ENCODE peak calls at places on chromosomes 4 and X, in four cellular contexts. P is IMR-90, S is HepG2, X is K562. Y is an unnamed sample.

GRCh38 chrX:51779306-51779705 is 36.1 kb downstream of the GSPT2 start:
- DNase-seq in P (no peak), S (no peak), X (no peak), Y (no peak)

GRCh38 chrX:150913511-150913910 is 15.0 kb upstream of the CD99L2 start:
- DNase-seq in P (peak), S (no peak), X (no peak), Y (no peak)

GRCh38 chr4:2939383-2940243 is 23.6 kb downstream of the NOP14 start:
- DNase-seq in P (no peak), S (no peak), X (no peak), Y (no peak)

GRCh38 chr4:13309751-13310150 is 174.4 kb downstream of the RAB28 start:
- DNase-seq in P (no peak), S (no peak), X (no peak), Y (no peak)

GRCh38 chr4:155179216-155179615 is 29.2 kb upstream of the NPY2R start:
- DNase-seq in P (no peak), S (no peak), X (no peak), Y (no peak)

GRCh38 chrX:16869393-16870094 is 618 bp downstream of the RBBP7 start:
- DNase-seq in P (peak), S (no peak), X (peak), Y (peak)

GRCh38 chr4:97404876-97405523 is 738.3 kb downstream of the STPG2 start:
- DNase-seq in P (no peak), S (no peak), X (no peak), Y (peak)

GRCh38 chr4:171646984-171647383 is 166.2 kb upstream of the GALNTL6 start:
- DNase-seq in P (no peak), S (no peak), X (no peak), Y (no peak)

GRCh38 chr4:21749936-21750335 is 198.6 kb downstream of the KCNIP4 start:
- DNase-seq in P (no peak), S (no peak), X (no peak), Y (no peak)

GRCh38 chrX:136115909-136116297 is 31.4 kb upstream of the FHL1 start:
- DNase-seq in P (no peak), S (no peak), X (no peak), Y (no peak)

GRCh38 chr4:31349907-31350306 is 629.7 kb downstream of the PCDH7 start:
- DNase-seq in P (no peak), S (no peak), X (peak), Y (no peak)

GRCh38 chrX:30302957-30303356 is 6.2 kb downstream of the NR0B1 start:
- DNase-seq in P (no peak), S (no peak), X (no peak), Y (peak)

GRCh38 chr4:113080050-113080449 is 30.6 kb downstream of the ANK2 start:
- DNase-seq in P (peak), S (peak), X (no peak), Y (peak)

GRCh38 chr4:140893939-140894338 is 137.8 kb upstream of the TBC1D9 start:
- DNase-seq in P (peak), S (no peak), X (no peak), Y (no peak)

GRCh38 chr4:151297170-151297569 is 20.2 kb downstream of the PRSS48 start:
- DNase-seq in P (no peak), S (no peak), X (no peak), Y (no peak)

GRCh38 chr4:143405197-143405730 is 68.6 kb downstream of the GAB1 start:
- DNase-seq in P (no peak), S (no peak), X (no peak), Y (no peak)

GRCh38 chr4:11301075-11301660 is 127.5 kb downstream of the HS3ST1 start:
- DNase-seq in P (no peak), S (no peak), X (no peak), Y (peak)

GRCh38 chr4:88211473-88212252 is 53.2 kb upstream of the ABCG2 start:
- DNase-seq in P (peak), S (peak), X (peak), Y (peak)

GRCh38 chr4:99186029-99186428 is 33.0 kb downstream of the ADH6 start:
- DNase-seq in P (no peak), S (no peak), X (no peak), Y (no peak)

GRCh38 chr4:128869801-128870509 is 60.5 kb downstream of the JADE1 start:
- DNase-seq in P (peak), S (no peak), X (no peak), Y (no peak)

GRCh38 chr4:174475528-174475927 is 46.8 kb downstream of the HPGD start:
- DNase-seq in P (no peak), S (no peak), X (no peak), Y (no peak)

GRCh38 chrX:119272882-119273806 is 37.1 kb downstream of the PGRMC1 start:
- DNase-seq in P (peak), S (no peak), X (no peak), Y (no peak)

GRCh38 chr4:16516796-16517413 is 290.6 kb upstream of the TAPT1 start:
- DNase-seq in P (peak), S (no peak), X (no peak), Y (no peak)

GRCh38 chrX:129649268-129650182 is 5.2 kb downstream of the APLN start:
- DNase-seq in P (peak), S (no peak), X (no peak), Y (no peak)

GRCh38 chrX:30693999-30694650 is 40.9 kb downstream of the GK start:
- DNase-seq in P (no peak), S (peak), X (no peak), Y (no peak)

GRCh38 chr4:75432683-75433082 is 81.5 kb downstream of the RCHY1 start:
- DNase-seq in P (peak), S (peak), X (no peak), Y (peak)

GRCh38 chr4:142719854-142720541 is 126.1 kb downstream of the INPP4B start:
- DNase-seq in P (peak), S (no peak), X (no peak), Y (peak)

GRCh38 chr4:155805016-155805415 is 46.2 kb downstream of the GUCY1B1 start:
- DNase-seq in P (peak), S (no peak), X (no peak), Y (no peak)

DNA sequence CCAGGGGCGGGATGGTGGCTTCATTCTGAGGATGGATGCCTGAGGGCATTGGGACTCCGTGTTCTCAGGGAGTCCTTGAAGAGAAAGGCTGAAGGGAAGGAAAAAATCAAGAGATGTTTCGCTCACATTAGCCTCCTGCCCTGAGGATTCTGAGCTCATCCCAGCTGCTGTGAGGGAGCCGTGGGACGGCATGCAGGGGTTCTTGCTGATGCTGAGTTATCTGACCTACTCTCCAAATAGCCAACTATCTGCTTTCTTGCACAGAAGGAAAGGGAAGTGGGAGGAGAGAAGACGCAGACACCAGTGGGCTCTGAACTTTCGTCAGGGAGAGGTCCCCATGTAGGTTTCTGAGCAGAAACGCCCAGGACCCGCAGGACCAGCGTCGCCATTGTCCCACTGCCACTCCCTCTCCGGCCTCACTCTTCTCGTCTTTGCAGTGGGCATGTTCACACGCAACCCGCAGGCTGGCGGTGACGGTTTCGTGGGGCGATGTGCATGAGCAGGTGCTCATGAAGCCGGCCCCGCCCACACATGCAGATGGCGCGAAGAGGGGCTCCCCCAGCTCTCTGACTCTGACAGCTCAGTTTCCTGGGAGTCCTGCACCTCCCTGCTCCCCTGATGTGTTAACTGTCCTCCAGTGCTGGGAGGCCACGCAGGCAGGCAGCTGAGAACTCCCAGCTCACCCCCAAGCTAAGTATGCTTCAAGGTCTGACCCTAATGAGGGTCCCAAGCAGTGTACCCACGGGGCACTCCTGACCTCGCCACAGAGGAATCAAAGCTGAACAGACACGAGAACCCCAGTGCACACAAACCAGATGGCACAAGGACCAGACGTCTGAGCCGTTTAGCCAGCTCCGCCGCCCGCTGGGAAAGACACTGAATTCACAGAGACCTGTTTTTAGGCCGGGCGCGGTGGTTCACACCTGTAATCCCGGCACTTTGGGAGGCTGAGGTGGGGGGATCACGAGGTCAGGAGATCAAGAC is 13.6 kb upstream of the ABLIM2 start:
- DNase-seq in P (peak), S (no peak), X (no peak), Y (no peak)
- TF ChIP-seq MAFK in P (no peak), S (no peak), X (no peak), Y (no peak)

GRCh38 chr4:185721949-185722316 is 90.1 kb downstream of the SORBS2 start:
- DNase-seq in P (no peak), S (peak), X (no peak), Y (no peak)
- TF ChIP-seq MAZ in P (no peak), S (no peak), X (no peak), Y (no peak)

DNA sequence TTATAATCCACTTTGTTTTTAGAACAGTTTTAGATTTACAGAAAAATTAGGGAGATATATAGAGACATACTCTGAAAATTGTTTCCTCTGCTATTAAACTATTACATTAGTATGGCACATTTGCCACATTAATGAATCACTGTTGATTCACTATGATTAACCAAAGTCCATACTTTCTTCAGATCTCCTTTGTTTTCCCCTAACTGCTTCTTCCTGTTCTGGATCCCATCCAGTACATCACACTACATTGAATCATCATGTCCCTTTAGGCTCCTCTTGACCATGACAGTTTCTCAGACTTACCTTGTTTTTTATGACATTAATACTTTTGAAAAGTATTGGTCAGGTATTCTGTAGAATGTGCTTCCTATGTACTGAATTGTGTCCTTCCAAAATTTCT is 109.2 kb upstream of the EDNRA start:
- DNase-seq in P (peak), S (no peak), X (no peak), Y (no peak)
- TF ChIP-seq MAFK in P (no peak), S (no peak), X (no peak), Y (no peak)

GRCh38 chr4:139734875-139735380 is 69.3 kb downstream of the MGST2 start:
- DNase-seq in P (peak), S (no peak), X (no peak), Y (no peak)
- TF ChIP-seq MAZ in P (peak), S (no peak), X (no peak), Y (no peak)

GRCh38 chr4:6119507-6120020 is 80.8 kb downstream of the JAKMIP1 start:
- DNase-seq in P (no peak), S (no peak), X (no peak), Y (no peak)

GRCh38 chr4:6115746-6116586 is 84.4 kb downstream of the JAKMIP1 start:
- DNase-seq in P (no peak), S (no peak), X (no peak), Y (no peak)

GRCh38 chr4:6120361-6120760 is 80.0 kb downstream of the JAKMIP1 start:
- DNase-seq in P (no peak), S (no peak), X (no peak), Y (no peak)

GRCh38 chr4:6116696-6117285 is 83.6 kb downstream of the JAKMIP1 start:
- DNase-seq in P (no peak), S (no peak), X (no peak), Y (no peak)

GRCh38 chr4:6118201-6118600 is 82.1 kb downstream of the JAKMIP1 start:
- DNase-seq in P (no peak), S (no peak), X (no peak), Y (no peak)
- TF ChIP-seq MAFK in P (no peak), S (no peak), X (no peak), Y (no peak)